ENCODE peak calls at places on chromosomes 7 and 10, in nine cellular contexts. F, K, U, Q, I, P, A, E and X are unnamed samples.

GRCh38 chr10:96502561-96503267 is 11.0 kb downstream of the TLL2 start:
- DNase-seq in Q (no peak), A (no peak), P (no peak), I (no peak), F (no peak), K (no peak), U (no peak), E (no peak), X (no peak)

GRCh38 chr7:24773646-24774045 is 16.4 kb upstream of the GSDME start:
- DNase-seq in K (no peak), P (no peak), Q (no peak), A (no peak), I (no peak), U (no peak), E (no peak), F (no peak), X (no peak)

GRCh38 chr7:7266257-7266656 is 83.9 kb downstream of the C1GALT1 start:
- DNase-seq in P (no peak), I (peak; percentile 11), K (no peak), E (no peak), Q (no peak), F (no peak), A (no peak), U (no peak), X (no peak)

GRCh38 chr10:48399056-48399541 is 92.6 kb downstream of the MAPK8 start:
- DNase-seq in A (no peak), P (no peak), I (no peak), U (no peak), F (peak; percentile 16), E (peak; percentile 22), K (no peak), Q (no peak), X (no peak)

GRCh38 chr7:25522727-25523126 is 294.4 kb upstream of the NPVF start:
- DNase-seq in F (no peak), U (peak; percentile 9), Q (no peak), K (peak; percentile 40), I (no peak), P (no peak), A (no peak), E (no peak), X (no peak)

GRCh38 chr7:98241674-98242241 is 10.3 kb downstream of the TECPR1 start:
- DNase-seq in E (no peak), F (no peak), A (no peak), U (no peak), Q (no peak), I (no peak), P (no peak), K (no peak), X (no peak)

GRCh38 chr7:12570529-12571461 is at the start of gene SCIN:
- DNase-seq in U (no peak), F (peak; percentile 61), K (peak; percentile 36), Q (peak; percentile 71), A (no peak), P (peak; percentile 47), I (peak; percentile 59), E (peak; percentile 65), X (peak; percentile 73)

GRCh38 chr10:30431435-30431911 is 2.5 kb upstream of the MAP3K8 start:
- DNase-seq in E (peak; percentile 37), K (no peak), U (no peak), Q (peak; percentile 66), P (no peak), F (no peak), I (no peak), A (no peak), X (no peak)

GRCh38 chr7:77444123-77444522 is 28.0 kb upstream of the GSAP start:
- DNase-seq in U (no peak), E (no peak), A (no peak), K (no peak), F (peak; percentile 23), Q (peak; percentile 42), I (no peak), P (no peak), X (no peak)

GRCh38 chr7:146539836-146540235 is 423.2 kb downstream of the CNTNAP2 start:
- DNase-seq in Q (no peak), A (no peak), K (peak; percentile 34), U (no peak), I (no peak), E (no peak), F (no peak), P (no peak), X (no peak)

DNA sequence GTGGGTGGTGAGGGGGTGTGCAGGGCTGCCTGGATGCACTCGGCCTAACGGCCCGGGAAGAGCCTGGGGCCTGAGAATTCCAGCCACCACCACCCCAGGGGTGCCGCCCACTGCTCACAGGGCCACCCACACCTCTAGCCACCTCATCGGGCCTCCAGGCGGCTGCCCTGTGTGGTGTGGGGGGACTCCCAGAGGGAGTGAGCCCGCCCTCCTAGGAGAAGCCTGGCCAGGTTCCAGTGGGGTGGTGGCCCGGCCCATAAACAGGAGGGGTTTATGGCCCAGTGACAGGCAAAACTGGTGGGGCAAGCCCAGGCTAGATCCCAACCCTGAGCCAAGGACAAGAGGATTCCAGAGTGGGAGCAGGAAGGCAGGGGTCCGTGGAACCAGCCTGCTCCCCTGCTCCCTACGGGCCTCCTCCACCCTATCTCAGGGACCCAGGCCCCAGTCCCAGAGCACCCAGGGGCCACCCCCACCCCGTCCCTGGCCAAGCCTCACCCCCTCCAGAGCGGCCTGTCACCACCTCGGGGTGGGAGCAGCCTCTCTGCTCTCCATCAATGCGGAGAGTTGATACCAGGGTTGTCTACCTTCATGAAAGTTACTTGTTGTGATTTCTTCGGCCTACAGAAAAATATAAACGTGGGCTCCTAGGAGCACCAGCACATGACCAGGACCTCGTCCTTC is 20.2 kb upstream of the PDGFA start:
- DNase-seq in Q (peak; percentile 33), U (no peak), P (peak; percentile 97), K (no peak), F (no peak), E (no peak), I (peak; percentile 93), A (peak; percentile 82), X (no peak)
- TF ChIP-seq EZH2phosphoT487 in Q (no peak), U (no peak), P (no peak), K (no peak), F (no peak), E (no peak), I (no peak), A (no peak), X (no peak)

DNA sequence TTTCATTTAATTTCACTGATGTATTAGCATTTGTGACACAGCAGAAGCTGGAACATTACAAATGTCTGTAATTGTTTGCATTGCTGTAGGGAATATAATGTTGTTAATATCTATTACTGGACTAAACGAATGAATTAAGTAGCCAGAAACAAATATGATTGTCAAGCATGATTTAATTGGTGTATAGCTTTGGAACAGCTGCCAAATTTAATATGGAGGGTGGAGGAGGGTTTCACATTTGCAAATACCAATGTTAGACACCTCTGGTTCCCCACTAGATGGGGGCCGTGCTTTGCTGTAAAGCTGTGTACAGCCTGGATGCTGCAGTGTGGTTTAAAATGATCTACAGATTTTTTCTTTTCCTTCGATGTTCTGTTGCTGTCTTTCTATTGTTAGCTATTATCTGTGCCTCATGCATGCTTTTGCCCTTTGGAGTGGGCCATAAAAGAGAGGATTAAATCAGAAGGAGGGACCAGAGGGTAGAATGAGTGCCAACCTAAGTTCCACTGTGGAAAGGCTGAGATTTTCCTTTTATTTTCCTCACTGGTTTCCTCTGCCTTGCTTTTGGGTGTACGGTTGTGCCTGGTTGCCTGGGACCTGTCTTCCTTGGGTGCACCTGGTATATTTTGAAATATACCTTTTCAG is 23.1 kb downstream of the DNAJB9 start:
- DNase-seq in F (peak; percentile 49), Q (peak; percentile 14), U (peak; percentile 35), P (peak; percentile 42), A (no peak), K (no peak), I (peak; percentile 45), E (no peak), X (peak; percentile 76)
- TF ChIP-seq EZH2phosphoT487 in F (no peak), Q (no peak), U (no peak), P (no peak), A (no peak), K (no peak), I (no peak), E (no peak), X (no peak)

GRCh38 chr7:2525161-2525930 is 5.8 kb downstream of the LFNG start:
- DNase-seq in A (no peak), Q (no peak), I (no peak), P (no peak), U (no peak), F (no peak), K (no peak), E (no peak), X (no peak)

GRCh38 chr7:2522780-2523433 is 3.3 kb downstream of the LFNG start:
- DNase-seq in K (no peak), Q (peak; percentile 52), P (peak; percentile 37), A (peak; percentile 56), I (peak; percentile 73), U (no peak), E (peak; percentile 86), F (peak; percentile 88), X (no peak)

GRCh38 chr7:2523461-2523905 is 3.9 kb downstream of the LFNG start:
- DNase-seq in E (peak; percentile 77), I (no peak), P (peak; percentile 35), K (no peak), Q (no peak), A (no peak), F (peak; percentile 81), U (no peak), X (no peak)

GRCh38 chr7:2524808-2525140 is 5.2 kb downstream of the LFNG start:
- DNase-seq in E (peak; percentile 97), K (no peak), F (peak; percentile 93), P (no peak), U (no peak), I (no peak), Q (no peak), A (no peak), X (no peak)

GRCh38 chr7:2523941-2524807 is 4.6 kb downstream of the LFNG start:
- DNase-seq in P (peak; percentile 86), K (peak; percentile 19), I (peak; percentile 87), F (peak; percentile 98), A (peak; percentile 84), U (no peak), E (peak; percentile 74), Q (peak; percentile 61), X (peak; percentile 91)
- TF ChIP-seq EZH2phosphoT487 in P (peak; percentile 99), K (no peak), I (no peak), F (no peak), A (no peak), U (no peak), E (no peak), Q (no peak), X (no peak)

DNA sequence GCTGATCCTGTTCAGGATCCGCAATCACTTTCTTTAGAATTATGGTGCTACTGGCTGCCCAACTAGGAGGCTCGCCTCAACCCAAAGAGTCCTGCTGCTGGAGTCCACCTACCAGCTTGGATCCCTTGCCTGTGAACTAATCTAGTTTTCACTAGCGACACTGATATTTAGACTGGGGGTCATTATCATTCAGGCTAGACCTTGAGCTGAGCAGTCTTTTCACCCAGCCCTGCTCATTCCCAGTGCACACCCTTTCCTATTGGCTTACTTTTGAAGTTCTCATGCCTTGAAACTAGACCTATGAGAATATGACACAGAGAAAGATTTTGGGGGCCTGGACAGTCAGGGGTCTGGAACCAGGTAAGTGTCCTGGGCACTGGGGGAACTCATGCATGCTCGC is 107.9 kb downstream of the TMEM178B start:
- DNase-seq in U (no peak), K (no peak), F (no peak), P (no peak), A (no peak), I (no peak), Q (no peak), E (no peak), X (no peak)
- TF ChIP-seq EZH2phosphoT487 in U (no peak), K (no peak), F (no peak), P (no peak), A (no peak), I (no peak), Q (no peak), E (no peak), X (no peak)